ENCODE peak calls at places on chromosomes 16 and 17, in seven cellular contexts. C is nephron progenitor cell; M is DMS153; H is stimulated activated CD8-positive, alpha-beta memory T cell treated with anti-CD3 and anti-CD28 coated beads, Interleukin-12 subunit alpha, Interleukin-12 subunit beta, amount 100 ng/mL, for 4 hours; D is A549; Y is EL; J is NCI-H1105. V is an unnamed sample.

GRCh38 chr17:17628388-17629008 is 37.0 kb upstream of the PEMT start:
- DNase-seq in M (no peak), C (no peak), J (no peak), D (no peak), Y (peak), H (peak), V (no peak)

GRCh38 chr16:48277158-48277557 is 29.8 kb upstream of the ABCC11 start:
- DNase-seq in M (no peak), Y (no peak), H (no peak), D (no peak), C (no peak), J (peak), V (no peak)

GRCh38 chr17:7997186-7997585 is 5.2 kb upstream of the GUCY2D start:
- DNase-seq in J (no peak), H (no peak), Y (peak), D (peak), C (no peak), M (no peak), V (no peak)

GRCh38 chr17:77834170-77835115 is 124.1 kb upstream of the TNRC6C start:
- DNase-seq in M (no peak), C (no peak), H (peak), J (no peak), Y (peak), D (peak), V (no peak)

GRCh38 chr16:76278976-76279375 is 1.8 kb downstream of the CNTNAP4 start:
- DNase-seq in J (no peak), H (no peak), D (peak), M (peak), C (no peak), Y (no peak), V (no peak)

GRCh38 chr17:1783271-1783670 is 21.4 kb downstream of the SERPINF1 start:
- DNase-seq in D (no peak), J (no peak), M (no peak), Y (no peak), C (no peak), H (no peak), V (no peak)

GRCh38 chr17:5919104-5919503 is 151.1 kb upstream of the WSCD1 start:
- DNase-seq in J (no peak), M (no peak), C (no peak), Y (no peak), H (no peak), D (no peak), V (no peak)

GRCh38 chr17:66214893-66215528 is 14.2 kb downstream of the APOH start:
- DNase-seq in C (no peak), J (peak), Y (no peak), H (no peak), D (no peak), M (peak), V (no peak)

GRCh38 chr16:27706803-27707685 is 157.1 kb downstream of the KATNIP start:
- DNase-seq in D (no peak), H (no peak), M (no peak), C (no peak), J (no peak), Y (no peak), V (no peak)

GRCh38 chr17:49670002-49670401 is 7.9 kb downstream of the SPOP start:
- DNase-seq in C (no peak), J (no peak), Y (no peak), D (no peak), H (no peak), M (no peak), V (no peak)

GRCh38 chr17:71511266-71511995 is 609.4 kb upstream of the SOX9 start:
- DNase-seq in M (no peak), J (no peak), D (no peak), H (no peak), Y (no peak), C (no peak), V (no peak)

GRCh38 chr17:40461774-40462342 is 18.6 kb downstream of the IGFBP4 start:
- DNase-seq in J (no peak), H (no peak), C (no peak), Y (no peak), M (no peak), D (peak), V (no peak)

GRCh38 chr16:289395-289997 is 6.5 kb downstream of the PDIA2 start:
- DNase-seq in M (no peak), D (no peak), Y (no peak), H (no peak), C (no peak), J (no peak), V (no peak)

GRCh38 chr16:51549836-51550235 is 398.8 kb upstream of the SALL1 start:
- DNase-seq in Y (no peak), M (no peak), C (no peak), H (no peak), J (no peak), D (no peak), V (no peak)

GRCh38 chr17:44353656-44354331 is 8.7 kb downstream of the GRN start:
- DNase-seq in Y (peak), J (no peak), C (peak), H (no peak), M (no peak), D (no peak), V (no peak)

GRCh38 chr16:87464691-87465300 is 28.0 kb downstream of the ZCCHC14 start:
- DNase-seq in H (peak), C (no peak), Y (peak), M (no peak), D (no peak), J (no peak), V (no peak)

GRCh38 chr16:72443809-72444208 is 271.9 kb upstream of the PMFBP1 start:
- DNase-seq in D (no peak), H (no peak), M (no peak), J (no peak), Y (peak), C (no peak), V (no peak)

GRCh38 chr17:60305141-60305540 is 86.8 kb downstream of the USP32 start:
- DNase-seq in H (no peak), M (no peak), Y (no peak), J (no peak), C (no peak), D (peak), V (no peak)

GRCh38 chr16:72961115-72961832 is 86.7 kb downstream of the ZFHX3 start:
- DNase-seq in J (peak), C (no peak), Y (no peak), M (peak), H (no peak), D (no peak), V (no peak)

GRCh38 chr16:53745126-53745525 is 41.2 kb downstream of the FTO start:
- DNase-seq in C (no peak), J (no peak), M (no peak), Y (peak), H (no peak), D (no peak), V (no peak)

GRCh38 chr17:76791053-76791980 is 53.4 kb downstream of the MFSD11 start:
- DNase-seq in D (peak), J (no peak), H (peak), M (no peak), Y (peak), C (no peak), V (no peak)

GRCh38 chr16:9256196-9256595 is 164.8 kb downstream of the HAPSTR1 start:
- DNase-seq in C (peak), J (no peak), D (peak), Y (peak), M (no peak), H (no peak), V (peak)

GRCh38 chr16:528111-529011 is 849 bp downstream of the CAPN15 start:
- DNase-seq in H (no peak), C (peak), M (no peak), Y (peak), D (peak), J (no peak), V (no peak)

GRCh38 chr17:12421646-12422306 is 243.9 kb upstream of the MYOCD start:
- DNase-seq in J (no peak), M (no peak), H (no peak), C (no peak), D (no peak), Y (no peak), V (no peak)

GRCh38 chr17:64546716-64547115 is 39.9 kb downstream of the CEP95 start:
- DNase-seq in J (no peak), M (no peak), H (no peak), C (no peak), Y (no peak), D (no peak), V (no peak)

V was measured in neuronal stem cell.